ENCODE peak calls at places on chromosomes 1 and 21, in four cellular contexts. J, C, M and S are unnamed samples.

GRCh38 chr1:76278711-76279386 is 204.3 kb downstream of the ST6GALNAC3 start:
- DNase-seq in J (no peak), C (no peak), M (no peak), S (no peak)

GRCh38 chr21:43987509-43987908 is 24.6 kb upstream of the TRAPPC10 start:
- DNase-seq in J (no peak), C (no peak), M (no peak), S (no peak)

GRCh38 chr1:14745321-14745720 is 146.8 kb downstream of the KAZN start:
- DNase-seq in J (no peak), C (no peak), M (no peak), S (no peak)

GRCh38 chr21:34202553-34203332 is 129.4 kb downstream of the MRPS6 start:
- DNase-seq in J (no peak), C (no peak), M (no peak), S (peak)

GRCh38 chr1:56525463-56526155 is 53.8 kb downstream of the PLPP3 start:
- DNase-seq in J (peak), C (no peak), M (no peak), S (no peak)

GRCh38 chr1:12552111-12552888 is 65.7 kb downstream of the DHRS3 start:
- DNase-seq in J (no peak), C (no peak), M (no peak), S (no peak)

GRCh38 chr1:227999056-227999930 is 7.5 kb upstream of the WNT3A start:
- DNase-seq in J (peak), C (peak), M (peak), S (peak)

GRCh38 chr1:60897003-60897402 is 185.4 kb upstream of the NFIA start:
- DNase-seq in J (no peak), C (no peak), M (no peak), S (no peak)

GRCh38 chr1:98323396-98323795 is 338.1 kb upstream of the SNX7 start:
- DNase-seq in J (no peak), C (no peak), M (no peak), S (no peak)

GRCh38 chr21:16534408-16535099 is 804.8 kb downstream of the USP25 start:
- DNase-seq in J (no peak), C (no peak), M (no peak), S (no peak)

GRCh38 chr1:207808911-207809555 is 57.2 kb downstream of the CD46 start:
- DNase-seq in J (no peak), C (no peak), M (no peak), S (no peak)

GRCh38 chr1:21492171-21492625 is 17.0 kb upstream of the ALPL start:
- DNase-seq in J (no peak), C (no peak), M (no peak), S (no peak)

GRCh38 chr1:94385354-94385947 is 32.7 kb upstream of the ABCD3 start:
- DNase-seq in J (no peak), C (no peak), M (peak), S (no peak)
- TF ChIP-seq ETV6 in J (no peak), C (no peak), M (no peak), S (no peak)

GRCh38 chr1:87867631-87868030 is 539.0 kb downstream of the LMO4 start:
- DNase-seq in J (no peak), C (no peak), M (no peak), S (no peak)
- TF ChIP-seq CBFB in J (no peak), C (no peak), M (no peak), S (no peak)

DNA sequence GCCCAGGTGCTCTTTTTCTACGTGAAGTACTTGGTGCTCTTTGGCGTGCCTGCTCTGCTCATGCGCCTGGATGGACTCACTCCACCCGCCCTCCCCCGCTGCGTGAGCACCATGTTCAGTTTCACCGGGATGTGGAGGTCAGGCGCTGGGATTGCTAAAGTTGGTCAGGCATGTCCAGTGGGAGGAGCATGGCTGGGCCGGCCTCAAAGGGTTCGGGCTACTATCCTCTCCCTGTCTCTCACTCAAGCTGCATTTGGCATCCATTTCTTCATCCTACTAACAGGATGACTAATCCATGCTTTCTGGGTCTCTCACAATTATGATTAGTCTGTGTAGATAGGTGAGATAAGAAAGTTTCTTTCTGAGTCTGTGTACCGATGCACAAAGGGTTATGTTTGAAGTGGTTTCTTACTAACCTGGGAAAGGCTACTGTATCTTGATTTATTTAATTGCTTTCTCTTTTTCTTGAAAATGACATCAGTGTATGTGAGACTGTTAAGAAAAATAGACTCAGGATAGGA is 135.9 kb downstream of the HHAT start:
- DNase-seq in J (no peak), C (no peak), M (no peak), S (no peak)
- TF ChIP-seq ETV6 in J (no peak), C (no peak), M (no peak), S (no peak)

GRCh38 chr1:244050835-244051444 is at the start of gene ZBTB18:
- DNase-seq in J (no peak), C (no peak), M (no peak), S (no peak)
- TF ChIP-seq CBFB in J (no peak), C (no peak), M (no peak), S (no peak)

GRCh38 chr1:28078262-28078661 is 10.1 kb downstream of the EYA3 start:
- DNase-seq in J (no peak), C (no peak), M (no peak), S (no peak)

GRCh38 chr1:28074892-28075511 is 13.4 kb downstream of the EYA3 start:
- DNase-seq in J (no peak), C (no peak), M (no peak), S (no peak)

GRCh38 chr1:28073867-28074266 is 14.5 kb downstream of the EYA3 start:
- DNase-seq in J (no peak), C (no peak), M (no peak), S (no peak)

DNA sequence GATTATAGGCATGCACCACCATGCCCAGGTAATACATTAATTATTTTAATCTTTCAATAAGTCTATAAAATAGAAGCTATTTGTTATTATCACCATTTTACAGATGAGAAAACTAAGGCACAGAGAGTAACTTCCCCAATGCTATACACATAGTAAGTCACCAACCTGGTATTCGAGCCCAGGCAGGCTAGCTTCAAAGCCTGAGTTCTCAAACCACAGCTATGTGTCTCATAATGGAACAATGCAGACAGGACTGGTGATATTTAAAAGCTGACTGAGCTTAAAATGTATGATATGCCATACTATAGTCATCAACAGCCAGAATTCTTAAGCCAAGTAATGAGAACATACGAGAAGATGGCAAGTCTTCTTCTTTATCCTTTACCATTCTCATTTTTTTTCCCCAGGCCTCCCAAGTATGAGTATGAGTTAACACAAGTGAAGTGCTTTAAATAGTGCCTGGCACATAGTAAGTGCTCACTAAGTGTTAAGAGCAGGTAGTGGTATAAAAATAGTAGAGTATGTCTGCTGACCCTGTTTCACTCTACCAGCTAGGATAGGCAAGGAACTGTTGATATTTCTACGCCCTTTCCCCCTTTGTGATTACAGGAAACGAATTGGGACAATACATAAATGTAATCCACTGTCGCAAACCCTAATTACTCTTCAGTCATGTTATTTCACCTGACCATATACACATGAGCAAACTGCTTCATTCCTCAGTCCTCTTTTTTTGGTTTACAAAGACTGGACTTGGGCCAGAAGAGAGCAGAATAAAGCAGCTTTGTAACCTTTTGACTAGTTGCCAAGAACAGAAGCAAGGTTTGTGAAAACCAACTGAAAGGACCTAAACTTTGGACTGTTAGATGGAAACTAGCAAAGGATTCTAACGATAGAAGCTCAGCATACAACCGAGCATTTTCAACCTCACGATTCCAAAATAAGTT is 9.5 kb downstream of the EYA3 start:
- DNase-seq in J (no peak), C (no peak), M (peak), S (no peak)
- TF ChIP-seq ETV6 in J (no peak), C (no peak), M (no peak), S (no peak)

GRCh38 chr1:111738436-111739221 is 566 bp downstream of the INKA2 start:
- DNase-seq in J (no peak), C (peak), M (peak), S (peak)
- TF ChIP-seq CBFB in J (no peak), C (no peak), M (no peak), S (no peak)

GRCh38 chr1:229086686-229087085 is 184.2 kb upstream of the RAB4A start:
- DNase-seq in J (no peak), C (no peak), M (no peak), S (no peak)
- TF ChIP-seq ETV6 in J (no peak), C (no peak), M (no peak), S (no peak)

DNA sequence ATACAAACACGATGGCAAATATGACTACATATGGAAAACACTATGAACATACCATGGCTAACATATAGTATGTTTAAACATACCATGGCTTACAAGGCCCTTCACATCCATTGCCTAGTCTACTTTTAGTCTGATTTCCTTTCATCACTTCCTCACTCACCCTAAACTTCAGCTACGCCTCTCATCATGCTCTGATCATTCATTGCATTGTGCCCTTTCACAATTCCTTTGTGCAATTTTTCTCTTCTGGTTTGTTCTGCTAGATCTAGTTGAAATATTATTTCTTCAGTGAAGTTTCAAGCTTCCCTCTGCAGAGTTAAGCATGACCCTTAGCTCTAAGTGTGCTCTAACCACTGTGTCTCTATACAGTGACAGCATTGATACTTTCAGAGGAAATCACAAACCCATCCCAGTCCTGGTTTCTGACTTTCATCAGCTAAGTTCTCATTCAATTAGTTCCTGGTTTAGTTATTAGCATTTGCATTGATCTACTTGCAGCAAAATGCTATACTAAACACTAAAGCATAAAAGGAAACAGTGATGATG is 166.1 kb downstream of the PLA2G4A start:
- DNase-seq in J (no peak), C (no peak), M (no peak), S (no peak)
- TF ChIP-seq CBFB in J (no peak), C (no peak), M (no peak), S (no peak)